ENCODE peak calls at places on chromosomes 11 and 22, in nine cellular contexts. O, S, Z, Q, H, P, E, N and B are unnamed samples.

GRCh38 chr11:77332259-77332658 is 30.8 kb upstream of the GDPD4 start:
- DNase-seq in O (no peak), S (no peak), Z (no peak), Q (no peak), H (no peak), P (no peak), E (no peak), N (no peak), B (no peak)

GRCh38 chr22:24727218-24727851 is 47.2 kb downstream of the PIWIL3 start:
- DNase-seq in O (no peak), S (no peak), Z (peak), Q (no peak), H (peak), P (peak), E (peak), N (no peak), B (no peak)

GRCh38 chr11:35174666-35175065 is 35.7 kb downstream of the CD44 start:
- DNase-seq in O (no peak), S (no peak), Z (no peak), Q (no peak), H (no peak), P (no peak), E (no peak), N (no peak), B (no peak)

GRCh38 chr22:22110548-22111266 is 128.1 kb upstream of the TOP3B start:
- DNase-seq in O (peak), S (peak), Z (no peak), Q (no peak), H (no peak), P (no peak), E (peak), N (peak), B (peak)

GRCh38 chr11:103892603-103893002 is 143.8 kb upstream of the DDI1 start:
- DNase-seq in O (no peak), S (no peak), Z (no peak), Q (no peak), H (no peak), P (no peak), E (peak), N (no peak), B (no peak)

GRCh38 chr11:131800452-131800851 is 430.0 kb downstream of the NTM start:
- DNase-seq in O (no peak), S (no peak), Z (no peak), Q (no peak), H (no peak), P (no peak), E (no peak), N (no peak), B (no peak)

GRCh38 chr22:20026996-20027601 is 6.2 kb downstream of the TANGO2 start:
- DNase-seq in O (no peak), S (no peak), Z (no peak), Q (no peak), H (no peak), P (no peak), E (no peak), N (no peak), B (no peak)

GRCh38 chr11:90845126-90845525 is 622.3 kb upstream of the CHORDC1 start:
- DNase-seq in O (no peak), S (no peak), Z (no peak), Q (no peak), H (no peak), P (no peak), E (no peak), N (no peak), B (no peak)

GRCh38 chr11:118015385-118015841 is 29.2 kb downstream of the IL10RA start:
- DNase-seq in O (no peak), S (no peak), Z (no peak), Q (no peak), H (no peak), P (no peak), E (no peak), N (no peak), B (no peak)

GRCh38 chr11:76698321-76699043 is 27.9 kb upstream of the LRRC32 start:
- DNase-seq in O (no peak), S (no peak), Z (no peak), Q (no peak), H (no peak), P (no peak), E (no peak), N (peak), B (no peak)

GRCh38 chr11:116537121-116537520 is 235.7 kb downstream of the BUD13 start:
- DNase-seq in O (no peak), S (no peak), Z (no peak), Q (no peak), H (no peak), P (no peak), E (no peak), N (no peak), B (no peak)

GRCh38 chr11:134242376-134242775 is 10.8 kb downstream of the THYN1 start:
- DNase-seq in O (no peak), S (no peak), Z (no peak), Q (no peak), H (no peak), P (no peak), E (no peak), N (no peak), B (no peak)

GRCh38 chr11:116525961-116526495 is 246.8 kb downstream of the BUD13 start:
- DNase-seq in O (no peak), S (no peak), Z (no peak), Q (no peak), H (no peak), P (no peak), E (no peak), N (no peak), B (no peak)

GRCh38 chr11:130243816-130244215 is 70.9 kb downstream of the ZBTB44 start:
- DNase-seq in O (no peak), S (no peak), Z (no peak), Q (no peak), H (no peak), P (no peak), E (no peak), N (no peak), B (no peak)

GRCh38 chr11:60610702-60611101 is 88.7 kb upstream of the MS4A8 start:
- DNase-seq in O (no peak), S (no peak), Z (no peak), Q (no peak), H (no peak), P (no peak), E (no peak), N (no peak), B (no peak)

GRCh38 chr11:8913961-8914660 is 3.1 kb downstream of the AKIP1 start:
- DNase-seq in O (peak), S (peak), Z (no peak), Q (no peak), H (no peak), P (peak), E (peak), N (peak), B (no peak)

GRCh38 chr22:26273011-26273675 is 103.9 kb downstream of the SEZ6L start:
- DNase-seq in O (no peak), S (no peak), Z (no peak), Q (no peak), H (no peak), P (no peak), E (no peak), N (no peak), B (no peak)

DNA sequence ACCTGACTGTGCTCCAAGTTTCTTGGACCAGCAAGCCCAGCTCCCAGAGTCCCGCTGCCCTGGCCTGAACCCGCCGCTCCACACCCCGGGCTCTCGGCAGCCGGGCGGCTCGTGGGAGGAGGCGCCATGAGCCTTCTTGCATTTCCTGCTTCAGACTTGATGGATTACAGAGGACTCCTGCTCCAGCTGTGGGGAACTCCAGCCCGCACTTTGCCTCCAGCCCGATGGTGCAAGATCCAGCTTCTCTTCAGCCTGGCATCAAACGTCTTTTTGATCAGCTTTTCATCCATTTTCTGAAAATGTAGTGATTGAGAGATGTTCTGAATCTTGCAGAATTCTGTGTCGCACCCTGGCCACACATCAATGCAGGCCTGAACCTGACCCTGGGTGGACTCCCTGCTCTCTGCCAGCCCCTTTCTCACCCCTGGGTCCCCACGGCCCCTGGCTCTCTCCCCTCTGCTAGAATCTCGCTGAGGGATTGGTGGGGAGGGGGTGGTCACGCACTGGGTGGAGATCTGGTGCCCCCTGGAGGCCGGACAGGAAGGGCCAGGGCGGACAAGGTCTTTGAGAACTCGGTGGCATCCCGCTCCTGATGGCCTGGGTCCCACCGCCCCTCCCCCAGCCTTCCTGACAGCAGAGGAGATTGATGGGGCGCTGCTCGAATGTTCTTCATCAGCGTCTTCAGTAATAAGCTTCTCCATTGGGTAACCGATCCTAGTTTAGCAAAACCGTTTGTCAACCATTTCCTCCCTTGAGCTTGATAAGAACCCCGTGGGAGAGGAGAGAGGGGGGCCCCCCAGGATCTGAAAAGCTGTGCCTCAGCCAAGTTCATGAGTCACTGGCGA is 12.1 kb upstream of the NFAM1 start:
- DNase-seq in O (peak), S (peak), Z (peak), Q (peak), H (peak), P (peak), E (peak), N (peak), B (no peak)
- H3K4me3 ChIP-seq in O (no peak), S (peak), Z (peak), Q (peak), H (peak), P (peak), E (peak), N (peak), B (peak)

DNA sequence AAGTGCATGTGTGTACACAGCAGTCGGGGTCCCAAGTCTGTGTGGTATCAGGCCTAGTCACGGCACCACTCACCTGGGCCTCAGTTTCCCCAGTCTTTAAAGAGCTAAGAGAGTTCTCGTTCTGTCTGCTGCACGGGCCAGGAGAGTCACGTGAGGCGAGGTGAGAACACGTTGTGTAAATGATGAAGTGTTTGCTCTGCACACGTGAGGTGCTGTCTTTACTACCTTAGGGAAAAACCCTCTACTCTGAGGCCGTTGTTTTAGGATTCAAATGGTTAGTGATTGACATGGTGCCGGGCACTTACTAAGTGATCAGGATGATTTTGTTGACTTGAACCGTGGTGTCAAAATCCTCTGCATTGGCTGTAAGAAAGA is 86.5 kb upstream of the PPARA start:
- DNase-seq in O (peak), S (no peak), Z (peak), Q (no peak), H (no peak), P (peak), E (no peak), N (no peak), B (no peak)
- H3K4me3 ChIP-seq in O (no peak), S (no peak), Z (peak), Q (no peak), H (no peak), P (peak), E (peak), N (no peak), B (peak)

GRCh38 chr11:4839851-4840549 is 9.0 kb downstream of the OR51S1 start:
- DNase-seq in O (no peak), S (no peak), Z (no peak), Q (no peak), H (no peak), P (no peak), E (no peak), N (no peak), B (no peak)
- H3K4me3 ChIP-seq in O (no peak), S (no peak), Z (no peak), Q (no peak), H (no peak), P (no peak), E (no peak), N (no peak), B (no peak)

GRCh38 chr22:31652129-31652528 is 9.9 kb downstream of the PISD start:
- DNase-seq in O (no peak), S (no peak), Z (no peak), Q (no peak), H (no peak), P (no peak), E (no peak), N (no peak), B (no peak)
- H3K4me3 ChIP-seq in O (no peak), S (no peak), Z (no peak), Q (no peak), H (no peak), P (no peak), E (no peak), N (no peak), B (no peak)

DNA sequence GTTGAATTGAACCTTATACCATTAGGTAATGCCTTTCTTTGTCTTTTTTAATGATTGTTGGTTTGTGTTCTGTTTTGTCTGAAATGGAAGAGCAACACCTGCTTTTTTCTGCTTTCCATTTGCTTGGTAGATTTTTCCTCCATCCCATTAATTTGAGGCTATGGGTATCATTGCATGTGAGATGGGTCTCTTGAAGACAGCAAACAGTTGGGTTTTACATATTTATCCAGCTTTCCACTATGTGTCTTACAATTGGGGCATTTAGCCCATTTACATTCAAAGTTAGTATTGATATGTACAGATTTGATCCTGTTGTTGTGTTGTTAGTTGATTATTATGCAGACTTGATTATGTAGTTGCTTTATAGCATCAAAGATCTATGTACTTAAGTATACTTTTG is 21.1 kb upstream of the RAB38 start:
- DNase-seq in O (no peak), S (no peak), Z (no peak), Q (no peak), H (no peak), P (no peak), E (no peak), N (no peak), B (no peak)
- H3K4me3 ChIP-seq in O (no peak), S (no peak), Z (no peak), Q (no peak), H (no peak), P (no peak), E (no peak), N (no peak), B (no peak)